ENCODE peak calls at places on chromosomes 7 and 10, in ten cellular contexts. One of them, this sample, is unnamed.

GRCh38 chr7:134547738-134548054 is 1.2 kb upstream of the AKR1B15 start:
- DNase-seq in uterus: peak
- DNase-seq in Kasumi-1: no peak
- DNase-seq in heart right ventricle: peak
- DNase-seq in NCI-H1105: no peak
- DNase-seq in nephron progenitor cell: peak
- DNase-seq in stimulated activated CD8-positive, alpha-beta memory T cell treated with anti-CD3 and anti-CD28 coated beads, Interleukin-15, amount 100 ng/mL, for 48 hours: no peak
- DNase-seq in activated naive CD4-positive, alpha-beta T cell treated with Interleukin-2 at 50 U/mL for 16 hours: no peak
- DNase-seq in midbrain: no peak
- DNase-seq in BJ: no peak
- DNase-seq in this sample: peak

GRCh38 chr10:11320809-11321520 is 290.5 kb downstream of the USP6NL start:
- DNase-seq in uterus: no peak
- DNase-seq in Kasumi-1: no peak
- DNase-seq in heart right ventricle: no peak
- DNase-seq in NCI-H1105: no peak
- DNase-seq in nephron progenitor cell: no peak
- DNase-seq in stimulated activated CD8-positive, alpha-beta memory T cell treated with anti-CD3 and anti-CD28 coated beads, Interleukin-15, amount 100 ng/mL, for 48 hours: no peak
- DNase-seq in activated naive CD4-positive, alpha-beta T cell treated with Interleukin-2 at 50 U/mL for 16 hours: no peak
- DNase-seq in midbrain: no peak
- DNase-seq in BJ: no peak
- DNase-seq in this sample: no peak

GRCh38 chr7:40826419-40827216 is 691.8 kb downstream of the SUGCT start:
- DNase-seq in uterus: no peak
- DNase-seq in Kasumi-1: no peak
- DNase-seq in heart right ventricle: no peak
- DNase-seq in NCI-H1105: no peak
- DNase-seq in nephron progenitor cell: no peak
- DNase-seq in stimulated activated CD8-positive, alpha-beta memory T cell treated with anti-CD3 and anti-CD28 coated beads, Interleukin-15, amount 100 ng/mL, for 48 hours: no peak
- DNase-seq in activated naive CD4-positive, alpha-beta T cell treated with Interleukin-2 at 50 U/mL for 16 hours: no peak
- DNase-seq in midbrain: peak
- DNase-seq in BJ: peak
- DNase-seq in this sample: no peak

GRCh38 chr7:134829381-134829986 is 50.0 kb downstream of the CALD1 start:
- DNase-seq in uterus: no peak
- DNase-seq in Kasumi-1: no peak
- DNase-seq in heart right ventricle: no peak
- DNase-seq in NCI-H1105: no peak
- DNase-seq in nephron progenitor cell: no peak
- DNase-seq in stimulated activated CD8-positive, alpha-beta memory T cell treated with anti-CD3 and anti-CD28 coated beads, Interleukin-15, amount 100 ng/mL, for 48 hours: no peak
- DNase-seq in activated naive CD4-positive, alpha-beta T cell treated with Interleukin-2 at 50 U/mL for 16 hours: no peak
- DNase-seq in midbrain: no peak
- DNase-seq in BJ: no peak
- DNase-seq in this sample: no peak

GRCh38 chr10:32253300-32253699 is 93.7 kb downstream of the EPC1 start:
- DNase-seq in uterus: no peak
- DNase-seq in Kasumi-1: no peak
- DNase-seq in heart right ventricle: no peak
- DNase-seq in NCI-H1105: no peak
- DNase-seq in nephron progenitor cell: no peak
- DNase-seq in stimulated activated CD8-positive, alpha-beta memory T cell treated with anti-CD3 and anti-CD28 coated beads, Interleukin-15, amount 100 ng/mL, for 48 hours: peak
- DNase-seq in activated naive CD4-positive, alpha-beta T cell treated with Interleukin-2 at 50 U/mL for 16 hours: no peak
- DNase-seq in midbrain: no peak
- DNase-seq in BJ: no peak
- DNase-seq in this sample: no peak

GRCh38 chr10:70567603-70568002 is 34.9 kb downstream of the PRF1 start:
- DNase-seq in uterus: no peak
- DNase-seq in Kasumi-1: no peak
- DNase-seq in heart right ventricle: no peak
- DNase-seq in NCI-H1105: no peak
- DNase-seq in nephron progenitor cell: no peak
- DNase-seq in stimulated activated CD8-positive, alpha-beta memory T cell treated with anti-CD3 and anti-CD28 coated beads, Interleukin-15, amount 100 ng/mL, for 48 hours: no peak
- DNase-seq in activated naive CD4-positive, alpha-beta T cell treated with Interleukin-2 at 50 U/mL for 16 hours: no peak
- DNase-seq in midbrain: no peak
- DNase-seq in BJ: no peak
- DNase-seq in this sample: no peak

GRCh38 chr10:77180794-77181193 is 456.8 kb downstream of the KCNMA1 start:
- DNase-seq in uterus: no peak
- DNase-seq in Kasumi-1: no peak
- DNase-seq in heart right ventricle: no peak
- DNase-seq in NCI-H1105: no peak
- DNase-seq in nephron progenitor cell: no peak
- DNase-seq in stimulated activated CD8-positive, alpha-beta memory T cell treated with anti-CD3 and anti-CD28 coated beads, Interleukin-15, amount 100 ng/mL, for 48 hours: no peak
- DNase-seq in activated naive CD4-positive, alpha-beta T cell treated with Interleukin-2 at 50 U/mL for 16 hours: no peak
- DNase-seq in midbrain: no peak
- DNase-seq in BJ: no peak
- DNase-seq in this sample: no peak

GRCh38 chr7:67019562-67020390 is 23.1 kb downstream of the TYW1 start:
- DNase-seq in uterus: no peak
- DNase-seq in Kasumi-1: peak
- DNase-seq in heart right ventricle: no peak
- DNase-seq in NCI-H1105: peak
- DNase-seq in nephron progenitor cell: no peak
- DNase-seq in stimulated activated CD8-positive, alpha-beta memory T cell treated with anti-CD3 and anti-CD28 coated beads, Interleukin-15, amount 100 ng/mL, for 48 hours: no peak
- DNase-seq in activated naive CD4-positive, alpha-beta T cell treated with Interleukin-2 at 50 U/mL for 16 hours: no peak
- DNase-seq in midbrain: no peak
- DNase-seq in BJ: no peak
- DNase-seq in this sample: no peak

GRCh38 chr10:23293145-23293724 is 51.4 kb downstream of the C10orf67 start:
- DNase-seq in uterus: no peak
- DNase-seq in Kasumi-1: peak
- DNase-seq in heart right ventricle: no peak
- DNase-seq in NCI-H1105: peak
- DNase-seq in nephron progenitor cell: peak
- DNase-seq in stimulated activated CD8-positive, alpha-beta memory T cell treated with anti-CD3 and anti-CD28 coated beads, Interleukin-15, amount 100 ng/mL, for 48 hours: peak
- DNase-seq in activated naive CD4-positive, alpha-beta T cell treated with Interleukin-2 at 50 U/mL for 16 hours: peak
- DNase-seq in midbrain: peak
- DNase-seq in BJ: no peak
- DNase-seq in this sample: peak

GRCh38 chr10:97399843-97400545 is 1.1 kb downstream of the RRP12 start:
- DNase-seq in uterus: no peak
- DNase-seq in Kasumi-1: peak
- DNase-seq in heart right ventricle: no peak
- DNase-seq in NCI-H1105: peak
- DNase-seq in nephron progenitor cell: peak
- DNase-seq in stimulated activated CD8-positive, alpha-beta memory T cell treated with anti-CD3 and anti-CD28 coated beads, Interleukin-15, amount 100 ng/mL, for 48 hours: no peak
- DNase-seq in activated naive CD4-positive, alpha-beta T cell treated with Interleukin-2 at 50 U/mL for 16 hours: peak
- DNase-seq in midbrain: no peak
- DNase-seq in BJ: no peak
- DNase-seq in this sample: no peak

GRCh38 chr7:134941185-134941900 is 45.0 kb upstream of the AGBL3 start:
- DNase-seq in uterus: no peak
- DNase-seq in Kasumi-1: no peak
- DNase-seq in heart right ventricle: no peak
- DNase-seq in NCI-H1105: no peak
- DNase-seq in nephron progenitor cell: no peak
- DNase-seq in stimulated activated CD8-positive, alpha-beta memory T cell treated with anti-CD3 and anti-CD28 coated beads, Interleukin-15, amount 100 ng/mL, for 48 hours: no peak
- DNase-seq in activated naive CD4-positive, alpha-beta T cell treated with Interleukin-2 at 50 U/mL for 16 hours: no peak
- DNase-seq in midbrain: no peak
- DNase-seq in BJ: peak
- DNase-seq in this sample: peak

GRCh38 chr7:125834421-125834820 is 904.8 kb upstream of the POT1 start:
- DNase-seq in uterus: no peak
- DNase-seq in Kasumi-1: no peak
- DNase-seq in heart right ventricle: no peak
- DNase-seq in NCI-H1105: no peak
- DNase-seq in nephron progenitor cell: no peak
- DNase-seq in stimulated activated CD8-positive, alpha-beta memory T cell treated with anti-CD3 and anti-CD28 coated beads, Interleukin-15, amount 100 ng/mL, for 48 hours: no peak
- DNase-seq in activated naive CD4-positive, alpha-beta T cell treated with Interleukin-2 at 50 U/mL for 16 hours: no peak
- DNase-seq in midbrain: no peak
- DNase-seq in BJ: no peak
- DNase-seq in this sample: no peak